ENCODE peak calls at places on chromosomes 1 and 21, in six cellular contexts. O is osteoblast, E is upper lobe of right lung, Y is astrocyte, T is pancreas, I is heart right ventricle. Q is an unnamed sample.
A peak's percentile ranks its signal among the peaks of the same experiment; 100 is the strongest.

GRCh38 chr1:109739738-109740614 is 862 bp downstream of the GSTM3 start:
- DNase-seq in T (peak; percentile 84), E (peak; percentile 88), O (peak; percentile 97), I (peak; percentile 86), Y (peak; percentile 47), Q (peak; percentile 83)

GRCh38 chr1:63368131-63368530 is 704 bp downstream of the ALG6 start:
- DNase-seq in O (peak; percentile 65), E (no peak), T (no peak), Y (peak; percentile 4), I (no peak), Q (peak; percentile 11)

GRCh38 chr1:226424228-226425003 is 16.5 kb upstream of the PARP1 start:
- DNase-seq in O (peak; percentile 92), I (no peak), T (no peak), E (no peak), Y (peak; percentile 47), Q (no peak)

GRCh38 chr1:221778535-221779142 is 36.8 kb upstream of the DUSP10 start:
- DNase-seq in Y (no peak), I (no peak), T (no peak), E (no peak), O (no peak), Q (no peak)

GRCh38 chr1:14626869-14627607 is 28.6 kb downstream of the KAZN start:
- DNase-seq in O (no peak), I (peak; percentile 30), Y (no peak), E (peak; percentile 66), T (no peak), Q (no peak)

GRCh38 chr1:245156041-245156735 is 1.4 kb downstream of the KIF26B start:
- DNase-seq in Y (peak; percentile 59), E (peak; percentile 94), I (peak; percentile 83), O (peak; percentile 99), T (peak; percentile 91), Q (peak; percentile 80)

GRCh38 chr1:8880068-8880676 is 1.7 kb upstream of the ENO1 start:
- DNase-seq in I (no peak), O (peak; percentile 98), T (peak; percentile 54), Y (peak; percentile 96), E (peak; percentile 70), Q (peak; percentile 90)

GRCh38 chr1:108034396-108034795 is 69.4 kb upstream of the VAV3 start:
- DNase-seq in O (peak; percentile 55), T (no peak), Y (no peak), I (no peak), E (no peak), Q (no peak)

GRCh38 chr21:25005388-25005787 is 601.9 kb downstream of the MRPL39 start:
- DNase-seq in T (no peak), I (no peak), O (no peak), Y (peak; percentile 10), E (no peak), Q (no peak)

GRCh38 chr1:199490804-199491527 is 536.5 kb upstream of the NR5A2 start:
- DNase-seq in Y (peak; percentile 88), T (no peak), I (no peak), E (no peak), O (peak; percentile 1), Q (no peak)

GRCh38 chr1:168687796-168688195 is 41.2 kb downstream of the DPT start:
- DNase-seq in I (no peak), O (no peak), E (no peak), T (no peak), Y (no peak), Q (no peak)

GRCh38 chr21:26544208-26544607 is 28.9 kb downstream of the CYYR1 start:
- DNase-seq in I (no peak), T (no peak), Y (no peak), O (peak; percentile 18), E (no peak), Q (no peak)

GRCh38 chr1:218347316-218347712 is 2.2 kb downstream of the TGFB2 start:
- DNase-seq in I (no peak), E (no peak), Y (peak; percentile 56), T (no peak), O (no peak), Q (no peak)

GRCh38 chr21:34536820-34537219 is 24.8 kb upstream of the KCNE1 start:
- DNase-seq in Y (peak; percentile 62), T (no peak), O (peak; percentile 73), I (no peak), E (no peak), Q (no peak)

GRCh38 chr1:192747942-192748341 is 60.9 kb upstream of the RGS2 start:
- DNase-seq in T (no peak), O (peak; percentile 46), I (no peak), E (no peak), Y (no peak), Q (no peak)

GRCh38 chr1:202958544-202959275 is 598 bp upstream of the ADIPOR1 start:
- DNase-seq in T (no peak), I (no peak), O (peak; percentile 69), E (no peak), Y (no peak), Q (no peak)

DNA sequence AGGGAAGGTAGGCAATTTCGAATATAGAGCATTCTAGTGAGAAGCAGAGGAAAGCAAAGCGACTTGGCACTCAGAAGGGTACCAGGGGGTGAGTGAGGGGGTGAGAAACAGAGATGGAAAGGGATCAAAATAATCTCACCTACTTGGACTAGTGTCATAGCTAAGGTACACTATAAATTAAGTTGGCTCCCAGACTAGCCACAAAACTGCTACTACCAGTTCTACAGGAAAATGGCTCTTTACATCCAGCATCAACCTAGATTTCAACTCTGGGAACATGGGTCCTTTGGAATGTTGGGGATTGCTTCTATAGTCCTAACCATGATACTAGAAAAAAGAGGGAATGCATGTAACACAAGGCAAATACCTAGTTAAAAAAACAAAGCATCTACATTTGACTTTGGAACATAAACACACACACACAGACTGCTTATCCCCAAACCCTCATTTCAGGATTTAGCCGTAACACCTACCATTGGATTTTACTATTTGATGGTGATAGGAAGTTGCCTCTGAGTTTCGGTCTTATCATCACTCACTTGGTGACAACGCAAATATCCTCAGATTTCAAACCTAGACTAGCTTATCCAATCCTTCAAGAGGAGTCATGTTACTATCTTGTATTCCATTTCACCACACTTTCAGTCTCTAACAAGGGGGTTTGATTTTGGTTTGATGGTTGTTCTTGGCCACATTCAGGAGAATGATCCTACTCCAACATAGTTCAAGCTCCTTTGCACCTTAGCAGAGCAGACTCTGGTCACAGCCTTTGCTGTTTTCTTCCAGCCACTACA is 5.6 kb downstream of the ZBTB21 start:
- DNase-seq in Y (no peak), T (no peak), O (no peak), I (no peak), E (no peak), Q (no peak)
- H3K4me3 ChIP-seq in Y (no peak overlapping the region), T (no peak overlapping the region), O (no peak overlapping the region), I (no peak overlapping the region), E (no peak overlapping the region), Q (no peak overlapping the region)

DNA sequence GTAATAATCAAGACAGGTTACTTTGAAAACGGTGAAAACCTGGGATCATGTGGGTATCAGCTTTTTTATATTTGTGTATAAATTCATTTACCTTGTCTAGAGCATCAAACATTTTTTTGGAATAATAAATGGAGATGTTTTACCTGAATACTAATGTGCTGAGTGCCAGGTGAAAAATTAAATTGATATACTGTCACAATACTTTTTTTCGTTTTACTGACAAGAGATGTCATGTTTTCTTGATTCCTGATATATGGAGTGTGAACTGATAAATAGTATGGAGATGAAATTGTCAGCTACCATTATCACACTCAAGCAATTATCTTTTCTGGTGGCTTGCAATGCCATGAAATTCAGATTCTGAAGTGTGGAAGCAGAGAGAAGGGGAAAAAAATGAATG is 47.2 kb upstream of the ZRANB2 start:
- DNase-seq in O (no peak), T (no peak), Y (no peak), I (no peak), E (no peak), Q (no peak)
- H3K9me3 ChIP-seq in O (peaks cover 3% of the 10 kb centered on the region), T (no peaks in the 10 kb centered on the region), Y (peaks cover 9% of the 10 kb centered on the region), I (peaks cover 79% of the 10 kb centered on the region), E (peaks cover 24% of the 10 kb centered on the region), Q (peaks cover 24% of the 10 kb centered on the region)

DNA sequence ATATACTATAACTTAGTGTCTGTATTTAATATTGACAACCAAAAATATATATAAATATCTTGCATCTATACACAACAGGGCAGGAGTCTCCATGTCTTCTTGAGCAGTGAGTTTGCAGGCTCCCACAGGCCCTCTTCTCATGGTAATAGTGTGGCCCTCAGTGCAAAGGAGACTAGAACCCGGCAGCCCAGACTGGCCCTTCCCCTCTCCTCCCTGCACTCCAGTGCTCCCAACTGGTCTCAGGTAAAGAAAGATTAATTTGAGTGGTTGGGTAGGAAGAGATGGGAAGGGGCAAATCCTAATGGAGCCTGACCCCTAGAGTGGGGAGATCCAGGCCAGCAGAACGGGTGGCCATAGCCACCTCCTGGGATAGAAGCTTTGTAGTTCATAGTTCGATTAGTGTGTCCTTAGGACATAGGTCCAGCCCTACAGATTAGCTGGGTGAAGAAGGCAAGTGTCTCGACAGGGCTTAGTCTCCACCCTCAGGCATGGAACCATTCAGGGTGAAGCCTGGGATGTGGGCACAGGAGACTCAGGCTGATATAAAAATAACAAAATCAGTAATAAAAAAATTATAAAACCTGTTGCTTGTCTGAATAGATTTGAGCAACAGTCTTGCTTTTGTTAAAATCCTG is 32.3 kb downstream of the SLC2A1 start:
- DNase-seq in T (no peak), E (peak; percentile 28), I (no peak), O (no peak), Y (no peak), Q (no peak)
- H3K27ac ChIP-seq in T (no peak overlapping the region), E (no peak overlapping the region), I (no peak overlapping the region), O (no peak overlapping the region), Y (no peak overlapping the region), Q (peak overlapping the region; percentile 86)

DNA sequence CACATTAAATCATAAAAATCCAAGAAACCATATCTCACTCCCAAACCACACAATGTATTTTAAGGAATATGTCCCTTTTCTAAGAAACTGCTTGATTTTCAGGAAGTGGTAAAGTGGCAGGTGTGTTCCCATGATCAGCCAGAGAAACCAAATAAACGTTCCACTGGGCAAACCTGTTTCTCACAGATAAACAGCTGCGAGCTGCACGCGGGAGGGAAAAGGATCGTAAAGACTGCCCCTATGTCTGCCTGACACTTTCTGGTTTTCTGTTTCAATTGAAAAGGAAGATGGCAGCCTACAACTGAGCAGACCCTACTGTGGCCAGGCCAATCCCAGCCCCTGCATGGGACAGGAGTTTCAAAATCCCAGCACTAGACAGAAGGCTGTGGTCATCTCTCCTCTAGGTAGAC is 36.6 kb downstream of the HIVEP3 start:
- DNase-seq in I (no peak), Y (no peak), T (peak; percentile 40), O (no peak), E (no peak), Q (no peak)
- H3K4me3 ChIP-seq in I (no peak overlapping the region), Y (no peak overlapping the region), T (no peak overlapping the region), O (no peak overlapping the region), E (no peak overlapping the region), Q (no peak overlapping the region)

GRCh38 chr1:2957329-2957728 is 63.9 kb upstream of the ACTRT2 start:
- DNase-seq in E (no peak), Y (no peak), I (no peak), O (no peak), T (no peak), Q (no peak)
- H3K9me3 ChIP-seq in E (no peaks in the 10 kb centered on the region), Y (peaks cover 11% of the 10 kb centered on the region), I (peaks cover 54% of the 10 kb centered on the region), O (no peaks in the 10 kb centered on the region), T (no peaks in the 10 kb centered on the region), Q (peaks cover 15% of the 10 kb centered on the region)

GRCh38 chr1:31751822-31752241 is 12.3 kb downstream of the ADGRB2 start:
- DNase-seq in E (no peak), T (no peak), Y (no peak), O (no peak), I (no peak), Q (no peak)
- H3K27ac ChIP-seq in E (no peak overlapping the region), T (no peak overlapping the region), Y (no peak overlapping the region), O (no peak overlapping the region), I (no peak overlapping the region), Q (no peak overlapping the region)